ENCODE peak calls at places on chromosome 5, in six cellular contexts. I, T, H, J, A and Y are unnamed samples.
A peak's percentile ranks its signal among the peaks of the same experiment; 100 is the strongest.

GRCh38 chr5:175610898-175611297 is 47.0 kb upstream of the HRH2 start:
- DNase-seq in I (no peak), T (no peak), H (no peak), J (no peak), A (no peak), Y (no peak)

GRCh38 chr5:4862500-4862899 is 277.6 kb upstream of the ADAMTS16 start:
- DNase-seq in I (no peak), T (no peak), H (peak; percentile 54), J (no peak), A (peak; percentile 64), Y (no peak)

GRCh38 chr5:95042040-95042439 is 242.9 kb downstream of the MCTP1 start:
- DNase-seq in I (no peak), T (no peak), H (no peak), J (no peak), A (no peak), Y (no peak)

GRCh38 chr5:153159611-153160010 is 330.9 kb upstream of the GRIA1 start:
- DNase-seq in I (no peak), T (no peak), H (peak; percentile 20), J (no peak), A (peak; percentile 85), Y (no peak)

GRCh38 chr5:6728795-6729183 is 15.6 kb downstream of the TENT4A start:
- DNase-seq in I (no peak), T (no peak), H (no peak), J (no peak), A (no peak), Y (no peak)

GRCh38 chr5:79929095-79929494 is 62.0 kb downstream of the MTX3 start:
- DNase-seq in I (no peak), T (no peak), H (no peak), J (no peak), A (no peak), Y (no peak)

GRCh38 chr5:104053057-104053666 is 490.6 kb upstream of the NUDT12 start:
- DNase-seq in I (no peak), T (no peak), H (no peak), J (no peak), A (no peak), Y (no peak)

GRCh38 chr5:54148858-54149257 is 161.5 kb downstream of the ARL15 start:
- DNase-seq in I (no peak), T (no peak), H (no peak), J (no peak), A (no peak), Y (no peak)

GRCh38 chr5:132257131-132258101 is at the start of gene PDLIM4:
- DNase-seq in I (no peak), T (no peak), H (peak; percentile 44), J (no peak), A (peak; percentile 23), Y (peak; percentile 53)

GRCh38 chr5:98700730-98701129 is 72.7 kb upstream of the RGMB start:
- DNase-seq in I (no peak), T (no peak), H (no peak), J (no peak), A (peak; percentile 69), Y (no peak)

GRCh38 chr5:120368923-120369715 is 95.0 kb upstream of the PRR16 start:
- DNase-seq in I (no peak), T (no peak), H (no peak), J (no peak), A (no peak), Y (no peak)

GRCh38 chr5:150642567-150642927 is 2.1 kb downstream of the SYNPO start:
- DNase-seq in I (peak; percentile 74), T (no peak), H (peak; percentile 89), J (peak; percentile 73), A (peak; percentile 93), Y (peak; percentile 89)

GRCh38 chr5:67233075-67233474 is 36.5 kb upstream of the CD180 start:
- DNase-seq in I (no peak), T (no peak), H (peak; percentile 47), J (no peak), A (peak; percentile 48), Y (peak; percentile 75)

GRCh38 chr5:99543841-99544240 is 615.0 kb upstream of the CHD1 start:
- DNase-seq in I (no peak), T (no peak), H (peak; percentile 2), J (no peak), A (peak; percentile 1), Y (peak; percentile 30)

GRCh38 chr5:111411321-111411720 is 101.0 kb downstream of the STARD4 start:
- DNase-seq in I (no peak), T (no peak), H (peak; percentile 5), J (no peak), A (peak; percentile 18), Y (no peak)

GRCh38 chr5:169242849-169243186 is 58.1 kb downstream of the SLIT3 start:
- DNase-seq in I (no peak), T (no peak), H (no peak), J (no peak), A (no peak), Y (no peak)

GRCh38 chr5:120139039-120139438 is 325.1 kb upstream of the PRR16 start:
- DNase-seq in I (no peak), T (no peak), H (peak; percentile 100), J (no peak), A (peak; percentile 99), Y (no peak)

GRCh38 chr5:61467766-61468482 is 135.9 kb downstream of the ZSWIM6 start:
- DNase-seq in I (no peak), T (no peak), H (peak; percentile 78), J (no peak), A (peak; percentile 46), Y (peak; percentile 24)

GRCh38 chr5:175900131-175900530 is 28.8 kb downstream of the CPLX2 start:
- DNase-seq in I (no peak), T (no peak), H (no peak), J (no peak), A (no peak), Y (no peak)

GRCh38 chr5:173733831-173734491 is 117.5 kb upstream of the BOD1 start:
- DNase-seq in I (no peak), T (no peak), H (no peak), J (no peak), A (no peak), Y (no peak)

GRCh38 chr5:7392401-7393024 is 3.4 kb upstream of the ADCY2 start:
- DNase-seq in I (no peak), T (no peak), H (peak; percentile 25), J (no peak), A (peak; percentile 11), Y (no peak)

DNA sequence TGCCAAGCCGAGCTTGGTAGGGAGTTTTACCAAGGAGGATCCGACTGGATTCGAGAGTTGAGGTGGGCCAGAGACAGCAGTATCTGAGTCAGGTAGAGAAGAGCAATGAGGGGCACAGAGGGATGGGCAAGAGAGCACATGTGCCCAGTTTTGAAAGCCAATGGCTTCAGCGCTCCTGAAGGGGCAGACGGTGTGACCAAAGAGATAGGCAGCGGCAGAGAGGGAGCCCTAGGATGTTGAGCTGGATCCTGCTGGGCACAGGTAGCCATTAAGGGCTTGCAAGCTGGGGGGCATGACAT is 941 bp downstream of the FGFR4 start:
- DNase-seq in I (no peak), T (no peak), H (no peak), J (no peak), A (no peak), Y (no peak)
- H3K4me3 ChIP-seq in I (peak overlapping the region; percentile 62), T (no peak overlapping the region), H (peak overlapping the region; percentile 60), J (peak overlapping the region; percentile 66), A (no peak overlapping the region), Y (peak overlapping the region; percentile 73)

GRCh38 chr5:313265-313664 is 8.2 kb upstream of the AHRR start:
- DNase-seq in I (no peak), T (no peak), H (no peak), J (no peak), A (no peak), Y (no peak)

GRCh38 chr5:312845-313244 is 8.7 kb upstream of the AHRR start:
- DNase-seq in I (no peak), T (no peak), H (peak; percentile 52), J (peak; percentile 47), A (no peak), Y (no peak)

GRCh38 chr5:314676-315487 is 6.6 kb upstream of the AHRR start:
- DNase-seq in I (no peak), T (no peak), H (no peak), J (no peak), A (no peak), Y (no peak)

GRCh38 chr5:315488-316209 is 5.9 kb upstream of the AHRR start:
- DNase-seq in I (no peak), T (no peak), H (no peak), J (no peak), A (no peak), Y (no peak)

GRCh38 chr5:313806-314376 is 7.6 kb upstream of the AHRR start:
- DNase-seq in I (no peak), T (no peak), H (no peak), J (no peak), A (no peak), Y (no peak)
- H3K4me3 ChIP-seq in I (no peak overlapping the region), T (no peak overlapping the region), H (no peak overlapping the region), J (no peak overlapping the region), A (no peak overlapping the region), Y (no peak overlapping the region)

DNA sequence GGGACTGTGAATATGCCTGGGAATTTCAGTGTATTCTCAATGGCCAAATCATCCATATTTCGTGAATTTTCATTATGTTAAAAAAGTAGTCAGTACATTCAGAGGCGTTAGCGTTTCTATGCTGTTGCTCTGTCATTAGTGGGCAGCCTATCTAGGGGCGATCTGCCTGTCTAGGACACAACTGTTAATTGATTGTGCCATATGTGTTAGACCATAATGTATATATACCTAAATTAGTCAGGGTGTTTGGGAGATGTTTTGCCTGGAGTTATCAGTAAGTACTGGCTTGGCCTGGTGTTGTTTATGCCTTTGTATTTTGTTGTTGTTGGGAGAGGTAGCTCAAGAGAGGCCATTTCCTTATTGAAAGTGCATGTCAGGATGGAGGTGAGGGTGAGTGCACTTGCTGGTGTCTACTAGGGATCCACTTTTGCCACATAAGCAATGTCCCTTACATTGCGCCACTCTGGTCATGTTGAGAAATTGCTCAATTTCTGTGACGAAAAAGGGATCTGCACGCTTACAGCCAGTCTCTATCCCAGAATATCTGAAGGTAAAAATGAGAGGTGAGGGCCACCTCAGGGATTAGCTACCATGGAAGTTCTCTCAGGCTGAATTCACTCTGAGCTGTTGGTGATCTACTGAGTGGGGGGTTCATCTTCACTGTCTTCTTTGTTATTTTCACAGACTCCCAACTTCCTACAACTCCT is 123.3 kb downstream of the ST8SIA4 start:
- DNase-seq in I (no peak), T (no peak), H (no peak), J (no peak), A (no peak), Y (no peak)
- H3K4me3 ChIP-seq in I (peak overlapping the region; percentile 14), T (no peak overlapping the region), H (no peak overlapping the region), J (peak overlapping the region; percentile 5), A (no peak overlapping the region), Y (no peak overlapping the region)

DNA sequence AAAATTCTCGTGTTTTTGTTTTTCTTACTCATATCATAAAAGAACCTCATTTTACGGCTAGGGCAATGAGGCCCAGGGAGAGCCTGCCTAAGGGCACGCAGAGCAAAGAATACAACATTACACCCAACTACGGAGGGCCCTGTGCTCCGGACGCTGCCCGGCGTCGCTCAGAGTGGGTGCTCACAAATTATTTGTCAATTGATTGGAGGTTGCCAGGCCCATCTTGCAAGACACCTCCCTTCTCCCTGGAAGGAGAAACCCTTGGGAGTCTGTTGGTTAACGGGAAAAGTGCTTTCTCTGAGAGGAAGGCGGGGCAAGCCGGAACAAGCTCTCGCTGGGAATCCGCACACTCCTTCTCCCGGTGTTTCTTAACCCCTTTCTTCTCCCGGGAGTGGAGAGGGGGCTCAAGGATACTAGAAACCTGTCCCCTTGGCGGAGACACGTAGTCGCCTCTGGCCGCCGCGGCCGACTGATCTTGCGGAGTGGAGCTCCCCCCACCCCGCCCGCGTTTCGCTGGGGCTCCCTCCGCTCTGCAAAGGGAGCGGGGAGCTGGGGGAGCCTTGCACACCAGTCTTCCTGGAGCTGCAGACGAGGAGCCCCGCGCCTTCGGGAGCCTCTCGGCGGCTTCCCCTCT is 599.3 kb upstream of the SGCD start:
- DNase-seq in I (peak; percentile 36), T (no peak), H (no peak), J (no peak), A (no peak), Y (no peak)
- H3K4me3 ChIP-seq in I (peak overlapping the region; percentile 36), T (peak overlapping the region; percentile 68), H (no peak overlapping the region), J (peak overlapping the region; percentile 71), A (no peak overlapping the region), Y (no peak overlapping the region)

GRCh38 chr5:178180141-178180863 is 6.9 kb downstream of the GMCL2 start:
- DNase-seq in I (no peak), T (no peak), H (no peak), J (no peak), A (no peak), Y (no peak)
- H3K4me3 ChIP-seq in I (no peak overlapping the region), T (no peak overlapping the region), H (no peak overlapping the region), J (no peak overlapping the region), A (no peak overlapping the region), Y (no peak overlapping the region)